ENCODE peak calls at places on chromosomes 11 and 22, in five cellular contexts. X, P, G, E and L are unnamed samples.
A peak's percentile ranks its signal among the peaks of the same experiment; 100 is the strongest.

GRCh38 chr11:31656051-31656450 is 146.5 kb downstream of the ELP4 start:
- DNase-seq in G (no peak), P (no peak), X (no peak), E (no peak), L (no peak)

GRCh38 chr11:58289266-58289665 is 21.2 kb upstream of the OR10W1 start:
- DNase-seq in X (no peak), P (no peak), E (no peak), G (no peak), L (no peak)

GRCh38 chr11:128482512-128483191 is 104.7 kb downstream of the ETS1 start:
- DNase-seq in P (no peak), G (no peak), E (no peak), X (no peak), L (no peak)

GRCh38 chr11:81007046-81007445 is 1566.2 kb upstream of the TENM4 start:
- DNase-seq in X (no peak), P (no peak), E (no peak), G (no peak), L (no peak)

GRCh38 chr11:120096756-120097191 is 41.1 kb downstream of the TRIM29 start:
- DNase-seq in E (peak; percentile 75), G (no peak), P (no peak), X (no peak), L (no peak)

GRCh38 chr11:96257972-96258951 is 84.7 kb downstream of the MAML2 start:
- DNase-seq in X (no peak), G (no peak), E (no peak), P (no peak), L (no peak)

GRCh38 chr11:121248496-121248895 is 44.1 kb upstream of the SC5D start:
- DNase-seq in X (no peak), G (no peak), P (no peak), E (no peak), L (no peak)

GRCh38 chr11:120020981-120021380 is 116.9 kb downstream of the TRIM29 start:
- DNase-seq in P (no peak), X (no peak), G (no peak), E (no peak), L (no peak)

GRCh38 chr11:73182824-73183321 is 35.2 kb upstream of the P2RY2 start:
- DNase-seq in P (no peak), G (no peak), X (no peak), E (peak; percentile 87), L (no peak)

GRCh38 chr11:47720651-47721050 is 5.5 kb upstream of the AGBL2 start:
- DNase-seq in X (no peak), G (no peak), E (no peak), P (no peak), L (no peak)

GRCh38 chr11:113613619-113614018 is 92.5 kb downstream of the TMPRSS5 start:
- DNase-seq in P (no peak), E (peak; percentile 73), G (no peak), X (no peak), L (no peak)

GRCh38 chr11:45100338-45100737 is 46.1 kb upstream of the PRDM11 start:
- DNase-seq in P (no peak), G (no peak), E (no peak), X (no peak), L (no peak)

GRCh38 chr11:68748061-68748460 is 3.3 kb downstream of the TESMIN start:
- DNase-seq in X (no peak), G (no peak), E (no peak), P (no peak), L (no peak)

GRCh38 chr11:206002-206384 is 1.2 kb downstream of the BET1L start:
- DNase-seq in G (no peak), E (no peak), X (no peak), P (no peak), L (no peak)

GRCh38 chr11:102849319-102849718 is 5.9 kb upstream of the MMP3 start:
- DNase-seq in G (no peak), E (no peak), X (no peak), P (no peak), L (no peak)

GRCh38 chr22:42368379-42369249 is 63.6 kb downstream of the NFAM1 start:
- DNase-seq in X (no peak), E (no peak), G (no peak), P (no peak), L (no peak)

GRCh38 chr11:92477686-92478085 is 253.1 kb downstream of the FAT3 start:
- DNase-seq in P (no peak), X (no peak), G (no peak), E (no peak), L (no peak)
- TF ChIP-seq YY1 in P (no peak), X (no peak), G (no peak), E (no peak), L (no peak)

GRCh38 chr22:22945195-22945594 is 57.6 kb downstream of the IGLL5 start:
- DNase-seq in P (no peak), X (no peak), E (no peak), G (no peak), L (no peak)
- TF ChIP-seq ZNF274 in P (no peak), X (no peak), E (no peak), G (no peak), L (no peak)

GRCh38 chr22:19169947-19170318 is 8.6 kb downstream of the SLC25A1 start:
- DNase-seq in X (no peak), G (no peak), P (no peak), E (peak; percentile 32), L (no peak)
- H3K4me1 ChIP-seq in X (no peaks in the 10 kb centered on the region), G (peaks cover 28% of the 10 kb centered on the region), P (peaks cover 37% of the 10 kb centered on the region), E (peaks cover 68% of the 10 kb centered on the region), L (peaks cover 27% of the 10 kb centered on the region)

DNA sequence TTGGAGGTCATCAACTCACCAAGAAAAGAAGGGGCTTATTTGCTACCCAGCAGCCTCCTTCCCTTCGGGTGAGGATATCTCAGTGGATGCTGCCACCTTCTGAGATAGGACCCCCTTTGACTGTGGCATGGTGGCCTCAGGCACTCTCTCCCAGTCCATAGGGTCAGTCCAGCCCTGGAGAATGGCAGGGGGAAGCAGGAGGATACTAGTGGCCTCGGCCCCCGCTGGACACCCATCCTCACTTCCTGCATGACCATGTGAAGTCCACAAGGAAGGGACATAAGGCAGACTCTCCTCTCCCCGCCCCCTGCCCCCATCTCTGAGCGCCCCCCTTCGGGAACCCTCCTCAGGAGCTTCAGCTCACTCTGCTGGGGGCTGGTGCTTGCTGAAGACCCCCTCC is 24.4 kb downstream of the TPBGL start:
- DNase-seq in X (no peak), G (no peak), P (no peak), E (no peak), L (no peak)
- TF ChIP-seq YY1 in X (no peak), G (no peak), P (no peak), E (no peak), L (no peak)

GRCh38 chr22:46372686-46373085 is 37.2 kb downstream of the TRMU start:
- DNase-seq in P (no peak), X (no peak), E (no peak), G (no peak), L (no peak)

GRCh38 chr22:46371623-46372226 is 36.2 kb downstream of the TRMU start:
- DNase-seq in E (no peak), X (no peak), G (no peak), P (no peak), L (no peak)

GRCh38 chr22:46368871-46369715 is 33.6 kb downstream of the TRMU start:
- DNase-seq in E (no peak), X (no peak), G (no peak), P (no peak), L (no peak)

GRCh38 chr22:46369716-46370583 is 34.4 kb downstream of the TRMU start:
- DNase-seq in X (no peak), P (no peak), G (no peak), E (no peak), L (no peak)

DNA sequence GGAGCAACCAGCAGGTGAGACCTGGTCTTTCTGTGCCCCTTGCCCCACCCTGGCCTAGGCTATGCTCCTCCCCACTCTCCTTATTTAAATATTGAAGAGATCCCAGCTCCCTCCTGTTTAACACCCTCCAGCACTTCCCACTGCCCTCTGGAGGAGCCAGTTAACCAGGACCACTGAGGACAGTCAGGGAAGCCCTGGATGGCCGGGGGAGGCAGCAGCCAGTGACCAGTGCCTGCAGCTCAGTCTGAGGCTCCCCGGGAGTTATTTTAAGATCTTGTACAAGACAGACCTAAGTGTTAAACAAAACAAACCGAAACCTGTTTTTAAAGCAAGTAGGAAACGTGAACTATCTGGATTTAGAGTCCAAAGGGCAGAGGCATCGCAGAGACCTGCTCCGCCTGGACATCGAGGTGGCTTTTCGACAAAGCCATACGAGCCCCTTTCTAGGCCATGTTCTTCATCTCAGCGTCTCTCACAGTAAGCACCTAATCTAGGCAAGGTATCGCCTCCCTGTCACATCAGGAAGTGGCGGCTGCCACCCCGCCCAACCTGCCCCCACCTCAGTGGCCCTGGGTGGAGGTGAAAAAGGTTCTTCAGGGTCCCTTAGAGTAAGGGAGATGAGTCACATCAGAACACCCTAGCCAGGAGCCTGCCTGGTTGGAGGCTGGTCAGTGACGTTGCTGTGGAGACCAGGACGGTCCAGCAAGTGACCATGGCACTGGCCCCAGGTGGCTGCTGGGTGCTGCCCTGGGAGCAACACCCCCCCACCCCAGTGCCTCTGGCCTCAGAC is 35.3 kb downstream of the TRMU start:
- DNase-seq in X (no peak), G (no peak), E (no peak), P (no peak), L (no peak)
- TF ChIP-seq ZNF274 in X (no peak), G (no peak), E (no peak), P (no peak), L (no peak)

DNA sequence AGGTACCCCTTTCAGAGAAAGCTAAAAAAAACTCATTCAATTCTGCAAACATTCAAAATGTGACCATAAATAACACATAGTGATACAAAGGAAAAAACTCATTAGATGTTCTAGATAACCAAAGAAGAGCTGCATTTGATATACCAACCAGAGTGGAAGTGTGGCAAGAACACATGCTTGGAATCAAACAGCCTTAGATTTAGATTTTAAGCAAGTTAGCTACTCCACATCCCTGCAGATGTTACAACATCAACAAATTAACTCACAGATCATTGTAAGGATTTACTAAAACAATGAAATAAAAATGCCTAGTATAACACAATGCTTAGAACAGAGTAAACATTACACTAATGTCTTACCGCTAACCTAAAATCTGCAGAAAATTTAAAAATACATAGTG is 114.1 kb upstream of the AKIP1 start:
- DNase-seq in P (no peak), G (no peak), E (no peak), X (no peak), L (no peak)
- H3K4me1 ChIP-seq in P (peaks cover 14% of the 10 kb centered on the region), G (no peaks in the 10 kb centered on the region), E (no peaks in the 10 kb centered on the region), X (no peaks in the 10 kb centered on the region), L (no peaks in the 10 kb centered on the region)

DNA sequence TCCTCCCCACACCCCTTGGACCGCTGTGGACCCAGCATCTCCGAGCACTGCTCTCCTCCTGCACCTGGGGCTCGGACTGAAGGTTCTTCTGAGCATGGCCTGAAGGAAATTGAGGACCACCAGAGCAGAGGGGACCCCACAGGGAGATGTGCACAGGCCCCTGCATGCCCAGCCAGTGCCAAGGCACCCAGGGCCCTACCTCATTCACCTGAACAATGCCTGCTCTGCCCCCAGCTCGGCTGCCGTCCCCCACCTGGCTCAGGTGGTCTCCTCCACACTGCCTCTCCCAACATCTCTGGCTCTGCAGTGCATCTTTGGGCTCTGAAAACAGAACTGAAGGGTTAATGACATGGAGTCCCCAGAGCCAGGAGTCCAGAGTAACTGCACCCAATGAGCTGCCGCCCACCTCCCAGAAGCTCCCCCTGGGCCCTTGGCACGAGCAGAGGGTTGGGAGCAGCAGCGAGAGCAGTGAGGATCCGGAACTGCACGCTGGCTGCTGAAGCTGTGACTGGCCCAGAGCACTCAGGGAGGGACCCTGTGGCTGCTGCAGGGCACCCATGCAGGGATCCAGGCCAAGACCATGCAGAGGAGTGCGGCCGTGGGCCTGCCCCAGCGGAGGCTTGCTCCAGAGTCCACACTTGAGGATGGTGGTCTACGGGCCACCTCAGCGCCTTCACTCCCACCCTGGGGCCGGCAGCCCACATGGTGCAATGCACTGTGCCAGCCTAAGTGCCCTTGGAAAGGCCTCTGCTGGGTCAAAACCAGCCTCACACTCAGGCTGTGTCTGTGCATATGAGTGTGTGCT is 686.0 kb downstream of the TBC1D22A start:
- DNase-seq in X (no peak), E (no peak), P (no peak), G (no peak), L (no peak)
- TF ChIP-seq YY1 in X (no peak), E (no peak), P (no peak), G (no peak), L (no peak)